ENCODE peak calls at places on chromosome 11, in nine cellular contexts. V is left lung; K is CD8-positive, alpha-beta memory T cell; M is GM23338; W is AG04450; A is endodermal cell; J is PC-9; Z is effector memory CD4-positive, alpha-beta T cell; X is MM.1S. C is an unnamed sample.

GRCh38 chr11:19867064-19867463 is 154.4 kb downstream of the NAV2 start:
- DNase-seq in A (no peak), V (no peak), K (no peak), M (no peak), Z (no peak), X (no peak), J (no peak), W (no peak), C (no peak)

GRCh38 chr11:45079943-45080719 is 66.3 kb upstream of the PRDM11 start:
- DNase-seq in W (no peak), A (no peak), X (peak), K (peak), M (no peak), J (no peak), Z (peak), V (peak), C (no peak)

GRCh38 chr11:46628961-46629360 is 11.6 kb downstream of the ATG13 start:
- DNase-seq in J (no peak), M (no peak), X (no peak), W (no peak), Z (no peak), K (no peak), V (no peak), A (peak), C (no peak)

GRCh38 chr11:57778318-57779037 is 16.9 kb downstream of the CTNND1 start:
- DNase-seq in J (peak), W (peak), K (no peak), A (peak), M (peak), V (peak), Z (no peak), X (no peak), C (peak)

GRCh38 chr11:18455686-18456372 is at the start of gene LDHAL6A:
- DNase-seq in J (no peak), M (peak), X (no peak), W (no peak), A (peak), K (no peak), V (no peak), Z (no peak), C (no peak)

GRCh38 chr11:116335891-116336290 is 436.9 kb downstream of the BUD13 start:
- DNase-seq in V (no peak), Z (no peak), J (no peak), X (no peak), A (peak), W (no peak), M (no peak), K (no peak), C (no peak)

GRCh38 chr11:118672865-118673264 is 6.6 kb downstream of the TREH start:
- DNase-seq in K (no peak), W (no peak), X (no peak), M (peak), V (no peak), Z (no peak), J (peak), A (peak), C (no peak)

GRCh38 chr11:83195649-83196048 is 2.1 kb downstream of the ANKRD42 start:
- DNase-seq in W (no peak), M (no peak), J (no peak), A (no peak), V (no peak), Z (no peak), K (no peak), X (no peak), C (no peak)

GRCh38 chr11:100618914-100619313 is 68.2 kb upstream of the ARHGAP42 start:
- DNase-seq in J (no peak), W (no peak), A (no peak), X (no peak), V (no peak), M (no peak), Z (no peak), K (no peak), C (no peak)

GRCh38 chr11:72577271-72577681 is 96.9 kb downstream of the PDE2A start:
- DNase-seq in Z (no peak), W (no peak), A (no peak), K (no peak), M (no peak), V (no peak), J (no peak), X (no peak), C (no peak)

DNA sequence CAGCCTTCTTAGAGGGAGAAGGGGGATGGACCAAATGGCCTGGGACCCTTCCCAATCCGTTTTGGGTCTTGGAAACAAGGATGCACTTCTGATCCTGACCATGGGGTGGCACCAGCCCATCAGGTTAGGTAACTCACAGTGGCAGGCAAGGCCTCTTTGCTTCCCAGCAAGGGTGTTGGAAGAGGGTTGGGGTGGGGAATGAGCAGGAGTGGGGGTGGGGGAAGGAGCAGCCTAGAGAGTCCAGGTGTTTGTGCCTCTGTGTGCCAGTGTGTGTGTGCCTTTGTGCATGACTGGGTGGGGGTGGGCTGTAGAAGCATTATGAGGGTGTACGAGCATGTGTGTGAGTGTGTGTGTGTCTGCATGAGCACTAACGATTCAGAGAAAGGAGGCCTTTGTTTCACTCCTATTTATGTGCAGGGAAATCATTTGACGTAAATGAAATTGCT is 213.1 kb downstream of the INSC start:
- DNase-seq in X (peak), W (peak), K (no peak), J (no peak), A (peak), M (peak), V (peak), Z (no peak), C (peak)
- H3K27ac ChIP-seq in X (no peak), W (no peak), K (no peak), J (no peak), A (no peak), M (no peak), V (no peak), Z (no peak), C (no peak)

GRCh38 chr11:40401132-40401853 is 1058.2 kb downstream of the LRRC4C start:
- DNase-seq in A (no peak), V (no peak), M (no peak), W (no peak), X (no peak), Z (no peak), K (no peak), J (no peak), C (no peak)
- H3K27ac ChIP-seq in A (no peak), V (no peak), M (no peak), W (no peak), X (no peak), Z (no peak), K (no peak), J (no peak), C (no peak)

GRCh38 chr11:2102132-2102882 is 36.9 kb downstream of the IGF2 start:
- DNase-seq in Z (no peak), M (no peak), W (no peak), A (no peak), V (no peak), K (no peak), X (no peak), J (no peak), C (no peak)
- H3K27ac ChIP-seq in Z (no peak), M (no peak), W (no peak), A (no peak), V (no peak), K (no peak), X (no peak), J (no peak), C (no peak)

DNA sequence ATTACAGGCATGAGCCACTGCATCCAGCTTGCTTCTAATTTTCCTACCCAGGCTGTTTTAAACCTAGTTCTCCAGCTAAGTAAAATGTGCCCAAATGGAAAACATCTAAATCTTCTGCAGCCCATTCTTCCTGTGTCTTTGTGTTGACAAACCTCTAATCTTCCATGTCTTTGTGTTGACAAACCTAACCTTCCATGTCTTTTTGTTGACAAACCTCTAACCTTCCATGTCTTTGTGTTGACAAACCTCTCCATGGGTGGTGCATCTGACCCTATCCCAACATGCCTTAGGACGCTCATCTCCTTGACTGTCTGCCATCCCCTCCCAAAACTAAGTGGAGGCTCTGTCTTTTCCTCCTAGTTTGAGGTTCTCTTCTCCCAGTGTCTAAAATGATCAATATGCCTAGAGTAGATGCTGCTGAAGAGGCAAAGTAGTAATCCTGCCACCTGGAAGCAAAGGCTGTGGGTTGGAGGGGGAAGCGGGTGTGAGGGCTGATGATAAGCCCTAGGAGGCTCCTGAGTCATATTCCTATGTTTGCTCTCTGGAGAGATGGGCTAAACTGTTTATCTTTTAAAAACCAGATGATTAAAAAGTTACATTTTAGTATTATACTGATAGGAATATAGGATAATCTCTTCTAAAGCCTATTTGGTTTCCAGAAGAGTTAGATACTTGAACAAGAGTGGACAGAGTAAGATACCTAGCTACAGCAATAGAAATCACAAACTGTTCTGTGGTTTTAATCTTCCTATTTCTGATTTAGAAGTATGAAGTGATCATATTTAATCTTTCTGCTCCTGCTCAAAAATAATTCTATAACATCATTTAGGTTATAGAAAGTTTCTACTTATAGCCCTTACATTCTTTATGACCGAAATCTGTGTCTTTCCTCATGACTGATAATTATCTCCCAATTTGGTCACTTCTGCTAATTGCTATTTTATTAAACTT is 7.9 kb downstream of the FEN1 start:
- DNase-seq in A (no peak), X (no peak), V (no peak), Z (no peak), W (no peak), M (no peak), J (no peak), K (no peak), C (no peak)
- H3K27ac ChIP-seq in A (no peak), X (no peak), V (no peak), Z (no peak), W (no peak), M (no peak), J (no peak), K (no peak), C (peak)

DNA sequence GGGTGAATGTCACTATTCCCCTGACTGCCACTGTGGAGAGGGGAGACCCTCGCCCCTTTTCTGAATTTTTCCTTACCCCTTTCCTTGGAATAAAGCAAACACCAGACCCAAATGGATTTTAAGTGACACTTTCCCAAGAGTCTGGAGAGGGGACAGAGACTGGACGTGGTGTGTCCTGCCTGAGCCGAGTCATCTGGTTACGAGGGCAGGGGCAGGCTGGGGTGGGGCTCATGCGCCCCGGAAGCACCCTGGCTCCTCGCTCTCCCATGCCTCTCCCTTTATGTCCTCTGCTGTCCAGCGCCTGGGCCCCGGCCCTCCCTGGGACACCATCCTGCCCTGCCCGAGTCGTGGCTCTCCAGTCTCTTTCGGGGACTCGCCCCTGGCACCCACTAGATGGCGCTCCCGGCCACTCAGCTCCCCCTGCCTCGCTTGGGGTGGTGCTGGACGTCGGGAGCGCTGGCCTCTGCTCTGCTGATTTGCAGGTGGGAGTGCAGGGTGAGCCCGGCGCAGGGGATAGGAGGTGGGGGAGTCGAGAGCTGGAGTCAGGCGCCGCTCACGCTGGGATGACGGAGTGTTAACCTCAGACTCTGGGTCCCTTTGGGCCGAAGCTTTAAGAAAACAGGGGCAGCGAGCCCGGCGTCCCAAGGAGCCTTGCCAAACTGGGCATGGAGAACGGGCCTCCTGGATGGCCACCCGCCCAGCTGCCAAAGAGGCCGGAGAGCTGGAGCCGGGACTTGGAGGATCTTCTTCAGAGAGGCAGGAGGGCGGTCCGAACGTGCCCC is 89.8 kb downstream of the RPS6KA4 start:
- DNase-seq in M (peak), V (peak), W (no peak), X (peak), K (peak), J (peak), A (peak), Z (peak), C (peak)
- H3K27ac ChIP-seq in M (no peak), V (no peak), W (no peak), X (no peak), K (no peak), J (no peak), A (no peak), Z (no peak), C (no peak)

GRCh38 chr11:110908401-110909106 is 196.3 kb upstream of the ARHGAP20 start:
- DNase-seq in J (peak), M (no peak), A (no peak), X (no peak), V (no peak), K (no peak), Z (no peak), W (peak), C (peak)

GRCh38 chr11:110909331-110909730 is 197.1 kb upstream of the ARHGAP20 start:
- DNase-seq in W (no peak), Z (no peak), X (no peak), M (no peak), A (no peak), J (peak), K (no peak), V (no peak), C (peak)

GRCh38 chr11:110903378-110903777 is 191.1 kb upstream of the ARHGAP20 start:
- DNase-seq in V (no peak), J (no peak), K (no peak), W (no peak), M (no peak), Z (no peak), X (no peak), A (no peak), C (no peak)

GRCh38 chr11:110903830-110904229 is 191.6 kb upstream of the ARHGAP20 start:
- DNase-seq in V (no peak), J (no peak), W (no peak), A (peak), X (no peak), M (no peak), Z (no peak), K (no peak), C (no peak)

DNA sequence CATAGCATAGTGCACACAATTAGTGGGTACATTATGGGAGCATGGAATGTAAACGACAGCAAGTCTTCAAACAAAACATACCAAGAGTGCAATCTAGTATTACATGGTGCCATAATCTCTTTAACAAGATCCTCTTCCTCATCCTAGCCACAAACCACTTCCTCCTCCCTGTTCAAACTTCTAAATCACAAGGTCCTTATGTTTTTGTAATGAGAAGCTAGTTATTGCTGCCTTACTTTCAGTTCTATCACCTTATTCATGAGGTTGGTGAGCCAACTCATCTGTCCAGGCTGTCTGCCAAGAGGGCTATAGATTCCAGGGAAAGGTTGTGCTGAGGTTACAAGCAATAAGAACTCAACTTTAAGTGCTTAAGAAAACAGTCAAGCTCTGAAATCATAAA is 195.4 kb upstream of the ARHGAP20 start:
- DNase-seq in Z (no peak), K (no peak), A (no peak), J (peak), V (peak), X (peak), W (peak), M (no peak), C (peak)
- H3K27ac ChIP-seq in Z (no peak), K (no peak), A (no peak), J (no peak), V (no peak), X (no peak), W (no peak), M (no peak), C (no peak)

DNA sequence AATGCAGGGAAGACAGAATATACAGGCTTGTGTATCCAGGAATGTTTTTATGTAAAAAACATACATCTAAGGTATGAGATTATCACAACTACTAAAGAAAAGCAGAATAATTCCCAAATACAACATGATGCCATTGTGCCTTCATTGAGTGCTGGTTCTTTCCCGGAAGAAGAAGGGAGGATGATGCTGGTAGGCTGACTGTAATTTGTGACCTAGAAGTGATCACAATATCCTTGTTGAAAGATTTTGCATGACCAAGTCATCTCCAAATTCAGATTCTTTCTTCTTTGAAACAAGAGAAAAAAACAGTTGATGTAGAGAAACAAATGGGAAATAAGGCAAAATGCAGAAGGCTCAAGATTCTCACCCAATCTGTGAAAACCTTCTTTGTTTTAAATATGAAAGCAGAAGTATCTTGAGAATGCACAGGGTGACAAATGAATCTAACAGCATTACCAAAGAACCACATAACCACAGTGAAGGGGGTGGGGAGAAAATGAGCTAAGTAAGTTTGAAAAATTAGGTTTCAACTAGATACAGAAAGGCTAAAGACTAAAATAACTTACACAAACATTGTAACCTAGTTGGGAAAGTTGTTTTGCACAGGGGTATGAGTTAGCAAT is 20.4 kb downstream of the MRE11 start:
- DNase-seq in J (no peak), W (no peak), K (no peak), Z (no peak), A (no peak), X (peak), M (peak), V (no peak), C (no peak)
- H3K27ac ChIP-seq in J (no peak), W (no peak), K (no peak), Z (no peak), A (no peak), X (peak), M (peak), V (no peak), C (no peak)

DNA sequence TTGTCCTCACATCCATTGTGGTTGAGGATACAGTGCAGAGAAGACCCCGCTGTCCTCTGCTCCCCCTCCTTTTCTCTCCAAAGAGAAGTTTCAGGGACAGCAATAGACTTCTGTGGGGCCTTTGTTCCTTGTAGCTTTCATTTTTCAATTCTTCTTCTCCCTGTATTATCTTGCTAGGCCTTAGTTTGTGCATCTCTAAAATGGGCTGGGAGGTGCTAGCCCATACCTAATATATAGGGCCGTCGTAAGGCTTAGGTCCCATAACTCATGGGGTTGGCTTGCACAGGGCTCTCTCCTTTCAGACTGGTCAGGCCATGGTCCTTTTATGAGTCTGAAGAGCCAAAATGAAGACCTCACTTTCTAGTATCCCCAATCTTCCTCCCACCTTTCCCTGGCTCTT is 33.0 kb downstream of the ZBTB16 start:
- DNase-seq in X (no peak), J (no peak), M (no peak), K (no peak), V (no peak), Z (no peak), W (no peak), A (no peak), C (no peak)
- H3K27ac ChIP-seq in X (no peak), J (no peak), M (no peak), K (no peak), V (peak), Z (no peak), W (no peak), A (peak), C (peak)

GRCh38 chr11:64765841-64766682 is 6.3 kb upstream of the PYGM start:
- DNase-seq in W (no peak), X (no peak), K (no peak), A (peak), M (peak), V (peak), Z (no peak), J (no peak), C (no peak)

GRCh38 chr11:64766881-64767280 is 7.1 kb upstream of the PYGM start:
- DNase-seq in A (no peak), W (no peak), X (no peak), V (peak), Z (no peak), J (no peak), K (no peak), M (no peak), C (no peak)

GRCh38 chr11:64769283-64769682 is 9.1 kb downstream of the SF1 start:
- DNase-seq in X (no peak), Z (no peak), J (no peak), M (no peak), V (peak), K (no peak), A (no peak), W (no peak), C (no peak)

GRCh38 chr11:64768300-64768694 is 8.5 kb upstream of the PYGM start:
- DNase-seq in X (no peak), Z (no peak), V (peak), J (no peak), A (no peak), W (no peak), K (no peak), M (no peak), C (no peak)

GRCh38 chr11:64767344-64768299 is 7.8 kb upstream of the PYGM start:
- DNase-seq in A (peak), V (peak), J (no peak), M (peak), X (no peak), K (peak), Z (peak), W (no peak), C (no peak)
- H3K27ac ChIP-seq in A (peak), V (no peak), J (no peak), M (peak), X (no peak), K (peak), Z (peak), W (no peak), C (peak)